ENCODE peak calls at places on chromosomes 2 and 18, in five cellular contexts. F, C, Y, H and T are unnamed samples.

GRCh38 chr2:215912299-215912842 is 101.0 kb downstream of the MREG start:
- DNase-seq in H (no peak), F (no peak), Y (no peak), C (no peak), T (no peak)

GRCh38 chr2:127007652-127008051 is 99.3 kb downstream of the BIN1 start:
- DNase-seq in C (no peak), H (no peak), F (no peak), Y (no peak), T (no peak)

GRCh38 chr2:85439111-85439477 is 20.6 kb downstream of the SH2D6 start:
- DNase-seq in H (no peak), Y (no peak), C (no peak), F (no peak), T (no peak)

GRCh38 chr2:170161516-170162260 is 16.3 kb upstream of the MYO3B start:
- DNase-seq in C (no peak), H (no peak), Y (no peak), F (no peak), T (no peak)

GRCh38 chr18:21803495-21803894 is 62.9 kb downstream of the MIB1 start:
- DNase-seq in F (no peak), Y (no peak), C (no peak), H (no peak), T (no peak)

GRCh38 chr2:234003972-234004617 is 46.4 kb upstream of the SPP2 start:
- DNase-seq in Y (peak), H (peak), F (no peak), C (no peak), T (no peak)

GRCh38 chr18:36297419-36298112 is at the start of gene FHOD3:
- DNase-seq in C (peak), H (peak), Y (peak), F (no peak), T (peak)

GRCh38 chr2:33496150-33496549 is 19.7 kb downstream of the RASGRP3 start:
- DNase-seq in H (no peak), C (no peak), F (no peak), Y (no peak), T (no peak)

GRCh38 chr2:235934059-235934896 is 233.9 kb downstream of the GBX2 start:
- DNase-seq in H (no peak), F (no peak), Y (no peak), C (no peak), T (no peak)

GRCh38 chr2:237295889-237296480 is 118.0 kb downstream of the COL6A3 start:
- DNase-seq in F (no peak), H (no peak), C (no peak), Y (no peak), T (no peak)

GRCh38 chr18:55286257-55286825 is 301.7 kb downstream of the TCF4 start:
- DNase-seq in Y (no peak), H (no peak), C (no peak), F (no peak), T (no peak)